ENCODE peak calls at places on chromosomes 3 and 15, in eight cellular contexts. One of them, this sample, is unnamed.

GRCh38 chr3:54042259-54042823 is 80.0 kb upstream of the CACNA2D3 start:
- DNase-seq in lung microvascular endothelial cell: no peak
- DNase-seq in HTR-8/SVneo: no peak
- DNase-seq in SJSA1: no peak
- DNase-seq in left ventricle myocardium superior: no peak
- DNase-seq in heart right ventricle: no peak
- DNase-seq in NCI-H460: no peak
- DNase-seq in WTC11: no peak
- DNase-seq in this sample: no peak

GRCh38 chr3:112973325-112974177 is 1.4 kb downstream of the CD200R1 start:
- DNase-seq in lung microvascular endothelial cell: no peak
- DNase-seq in HTR-8/SVneo: no peak
- DNase-seq in SJSA1: no peak
- DNase-seq in left ventricle myocardium superior: no peak
- DNase-seq in heart right ventricle: no peak
- DNase-seq in NCI-H460: no peak
- DNase-seq in WTC11: no peak
- DNase-seq in this sample: no peak

GRCh38 chr3:48747703-48748102 is 30.7 kb upstream of the IP6K2 start:
- DNase-seq in lung microvascular endothelial cell: no peak
- DNase-seq in HTR-8/SVneo: no peak
- DNase-seq in SJSA1: no peak
- DNase-seq in left ventricle myocardium superior: peak
- DNase-seq in heart right ventricle: peak
- DNase-seq in NCI-H460: no peak
- DNase-seq in WTC11: no peak
- DNase-seq in this sample: no peak

GRCh38 chr15:74290645-74291044 is 54.5 kb downstream of the CCDC33 start:
- DNase-seq in lung microvascular endothelial cell: no peak
- DNase-seq in HTR-8/SVneo: no peak
- DNase-seq in SJSA1: no peak
- DNase-seq in left ventricle myocardium superior: no peak
- DNase-seq in heart right ventricle: no peak
- DNase-seq in NCI-H460: no peak
- DNase-seq in WTC11: no peak
- DNase-seq in this sample: no peak

GRCh38 chr3:127212231-127212630 is 19.3 kb downstream of the PRR23E start:
- DNase-seq in lung microvascular endothelial cell: no peak
- DNase-seq in HTR-8/SVneo: no peak
- DNase-seq in SJSA1: no peak
- DNase-seq in left ventricle myocardium superior: no peak
- DNase-seq in heart right ventricle: no peak
- DNase-seq in NCI-H460: no peak
- DNase-seq in WTC11: no peak
- DNase-seq in this sample: no peak

GRCh38 chr15:78626611-78627010 is 5.8 kb upstream of the CHRNA3 start:
- DNase-seq in lung microvascular endothelial cell: no peak
- DNase-seq in HTR-8/SVneo: no peak
- DNase-seq in SJSA1: no peak
- DNase-seq in left ventricle myocardium superior: no peak
- DNase-seq in heart right ventricle: no peak
- DNase-seq in NCI-H460: no peak
- DNase-seq in WTC11: no peak
- DNase-seq in this sample: no peak

GRCh38 chr15:48536681-48537091 is 108.8 kb downstream of the FBN1 start:
- DNase-seq in lung microvascular endothelial cell: peak
- DNase-seq in HTR-8/SVneo: no peak
- DNase-seq in SJSA1: no peak
- DNase-seq in left ventricle myocardium superior: no peak
- DNase-seq in heart right ventricle: peak
- DNase-seq in NCI-H460: no peak
- DNase-seq in WTC11: no peak
- DNase-seq in this sample: no peak

GRCh38 chr3:195021674-195022073 is 249.3 kb downstream of the XXYLT1 start:
- DNase-seq in lung microvascular endothelial cell: no peak
- DNase-seq in HTR-8/SVneo: no peak
- DNase-seq in SJSA1: no peak
- DNase-seq in left ventricle myocardium superior: no peak
- DNase-seq in heart right ventricle: no peak
- DNase-seq in NCI-H460: no peak
- DNase-seq in WTC11: no peak
- DNase-seq in this sample: no peak

GRCh38 chr15:66095871-66096710 is 157.5 kb downstream of the MEGF11 start:
- DNase-seq in lung microvascular endothelial cell: no peak
- DNase-seq in HTR-8/SVneo: no peak
- DNase-seq in SJSA1: no peak
- DNase-seq in left ventricle myocardium superior: no peak
- DNase-seq in heart right ventricle: no peak
- DNase-seq in NCI-H460: no peak
- DNase-seq in WTC11: no peak
- DNase-seq in this sample: no peak

GRCh38 chr3:30340500-30340899 is 265.9 kb upstream of the TGFBR2 start:
- DNase-seq in lung microvascular endothelial cell: no peak
- DNase-seq in HTR-8/SVneo: no peak
- DNase-seq in SJSA1: no peak
- DNase-seq in left ventricle myocardium superior: no peak
- DNase-seq in heart right ventricle: no peak
- DNase-seq in NCI-H460: no peak
- DNase-seq in WTC11: no peak
- DNase-seq in this sample: no peak

GRCh38 chr3:6242104-6242503 is 618.8 kb upstream of the GRM7 start:
- DNase-seq in lung microvascular endothelial cell: no peak
- DNase-seq in HTR-8/SVneo: no peak
- DNase-seq in SJSA1: no peak
- DNase-seq in left ventricle myocardium superior: no peak
- DNase-seq in heart right ventricle: no peak
- DNase-seq in NCI-H460: no peak
- DNase-seq in WTC11: no peak
- DNase-seq in this sample: no peak

GRCh38 chr15:40323953-40324937 is 753 bp downstream of the INAFM2 start:
- DNase-seq in lung microvascular endothelial cell: peak
- DNase-seq in HTR-8/SVneo: no peak
- DNase-seq in SJSA1: peak
- DNase-seq in left ventricle myocardium superior: peak
- DNase-seq in heart right ventricle: no peak
- DNase-seq in NCI-H460: no peak
- DNase-seq in WTC11: peak
- DNase-seq in this sample: no peak

GRCh38 chr3:194166682-194167479 is 30.9 kb downstream of the HES1 start:
- DNase-seq in lung microvascular endothelial cell: peak
- DNase-seq in HTR-8/SVneo: no peak
- DNase-seq in SJSA1: peak
- DNase-seq in left ventricle myocardium superior: peak
- DNase-seq in heart right ventricle: peak
- DNase-seq in NCI-H460: no peak
- DNase-seq in WTC11: no peak
- DNase-seq in this sample: no peak

GRCh38 chr3:15060029-15060428 is 5.1 kb downstream of the MRPS25 start:
- DNase-seq in lung microvascular endothelial cell: no peak
- DNase-seq in HTR-8/SVneo: no peak
- DNase-seq in SJSA1: no peak
- DNase-seq in left ventricle myocardium superior: no peak
- DNase-seq in heart right ventricle: no peak
- DNase-seq in NCI-H460: no peak
- DNase-seq in WTC11: no peak
- DNase-seq in this sample: no peak

GRCh38 chr15:74988007-74988800 is 7.2 kb upstream of the SCAMP5 start:
- DNase-seq in lung microvascular endothelial cell: peak
- DNase-seq in HTR-8/SVneo: peak
- DNase-seq in SJSA1: peak
- DNase-seq in left ventricle myocardium superior: peak
- DNase-seq in heart right ventricle: no peak
- DNase-seq in NCI-H460: peak
- DNase-seq in WTC11: peak
- DNase-seq in this sample: peak

GRCh38 chr15:78155355-78155939 is 6.3 kb downstream of the IDH3A start:
- DNase-seq in lung microvascular endothelial cell: no peak
- DNase-seq in HTR-8/SVneo: no peak
- DNase-seq in SJSA1: no peak
- DNase-seq in left ventricle myocardium superior: no peak
- DNase-seq in heart right ventricle: no peak
- DNase-seq in NCI-H460: no peak
- DNase-seq in WTC11: no peak
- DNase-seq in this sample: no peak

GRCh38 chr3:66497982-66498671 is 2.7 kb downstream of the LRIG1 start:
- DNase-seq in lung microvascular endothelial cell: no peak
- DNase-seq in HTR-8/SVneo: no peak
- DNase-seq in SJSA1: no peak
- DNase-seq in left ventricle myocardium superior: no peak
- DNase-seq in heart right ventricle: no peak
- DNase-seq in NCI-H460: no peak
- DNase-seq in WTC11: no peak
- DNase-seq in this sample: no peak

GRCh38 chr3:171274222-171274621 is 186.0 kb downstream of the TNIK start:
- DNase-seq in lung microvascular endothelial cell: no peak
- DNase-seq in HTR-8/SVneo: no peak
- DNase-seq in SJSA1: no peak
- DNase-seq in left ventricle myocardium superior: no peak
- DNase-seq in heart right ventricle: no peak
- DNase-seq in NCI-H460: no peak
- DNase-seq in WTC11: no peak
- DNase-seq in this sample: no peak

This sample was measured in ACHN.